ENCODE peak calls at places on chromosomes 2 and 18, in four cellular contexts. Q is breast epithelium, I is cardiac fibroblast, Y is left ventricle myocardium inferior. M is an unnamed sample.

GRCh38 chr2:171389780-171390179 is 44.0 kb downstream of the METTL8 start:
- DNase-seq in Y (no peak), I (no peak), Q (no peak), M (no peak)

GRCh38 chr2:241095594-241096290 is 6.3 kb downstream of the MTERF4 start:
- DNase-seq in Y (no peak), I (no peak), Q (no peak), M (no peak)

GRCh38 chr2:142989276-142990204 is 112.1 kb downstream of the KYNU start:
- DNase-seq in I (peak; percentile 70), Y (no peak), Q (no peak), M (peak; percentile 30)

GRCh38 chr18:56389190-56389589 is 249.2 kb downstream of the TXNL1 start:
- DNase-seq in Q (no peak), Y (no peak), I (no peak), M (no peak)

GRCh38 chr2:157479081-157480027 is 35.5 kb upstream of the CYTIP start:
- DNase-seq in I (no peak), Y (no peak), Q (no peak), M (no peak)

GRCh38 chr2:120920438-120920814 is 184.8 kb downstream of the GLI2 start:
- DNase-seq in Y (no peak), I (no peak), Q (no peak), M (no peak)

GRCh38 chr2:182031956-182032355 is 46.3 kb downstream of the PPP1R1C start:
- DNase-seq in Y (no peak), Q (no peak), I (no peak), M (no peak)

GRCh38 chr2:20156826-20157605 is 67.9 kb downstream of the SDC1 start:
- DNase-seq in Q (no peak), I (no peak), Y (no peak), M (no peak)

GRCh38 chr2:112821682-112822081 is 14.9 kb downstream of the IL1B start:
- DNase-seq in Q (no peak), Y (no peak), I (no peak), M (no peak)

GRCh38 chr18:9673296-9674251 is 34.5 kb upstream of the RAB31 start:
- DNase-seq in I (peak; percentile 83), Q (no peak), Y (no peak), M (peak; percentile 93)

GRCh38 chr18:42258301-42258965 is 303.4 kb downstream of the PIK3C3 start:
- DNase-seq in Y (no peak), Q (no peak), I (no peak), M (no peak)

GRCh38 chr2:161416294-161416632 is at the start of gene TBR1:
- DNase-seq in Q (no peak), Y (no peak), I (no peak), M (no peak)

GRCh38 chr18:27921392-27921791 is 255.5 kb downstream of the CDH2 start:
- DNase-seq in Q (no peak), I (no peak), Y (no peak), M (no peak)

GRCh38 chr2:173192071-173192470 is 116.4 kb downstream of the MAP3K20 start:
- DNase-seq in Y (no peak), Q (no peak), I (no peak), M (no peak)

GRCh38 chr2:158923180-158923594 is 45.3 kb upstream of the TANC1 start:
- DNase-seq in Y (no peak), Q (no peak), I (peak; percentile 11), M (peak; percentile 21)

GRCh38 chr2:129504646-129505045 is 474.8 kb upstream of the RAB6C start:
- DNase-seq in Q (no peak), I (no peak), Y (no peak), M (peak; percentile 23)

GRCh38 chr18:944440-944839 is 39.8 kb downstream of the ADCYAP1 start:
- DNase-seq in I (peak; percentile 85), Y (no peak), Q (no peak), M (peak; percentile 73)

GRCh38 chr2:25032901-25033300 is 9.0 kb upstream of the EFR3B start:
- DNase-seq in Q (no peak), Y (no peak), I (no peak), M (no peak)

GRCh38 chr2:196249860-196250259 is 78.5 kb upstream of the STK17B start:
- DNase-seq in Y (no peak), I (peak; percentile 47), Q (no peak), M (no peak)

GRCh38 chr2:5387421-5387820 is 304.8 kb upstream of the SOX11 start:
- DNase-seq in Q (no peak), I (no peak), Y (no peak), M (no peak)

GRCh38 chr18:49016648-49017539 is 66.1 kb upstream of the SMAD7 start:
- DNase-seq in Y (no peak), Q (peak; percentile 53), I (peak; percentile 81), M (peak; percentile 78)

GRCh38 chr2:72579595-72580180 is 246.1 kb downstream of the EXOC6B start:
- DNase-seq in I (peak; percentile 73), Q (no peak), Y (no peak), M (peak; percentile 62)

GRCh38 chr18:24142376-24142775 is 3.5 kb downstream of the CABYR start:
- DNase-seq in Y (no peak), Q (no peak), I (no peak), M (no peak)

DNA sequence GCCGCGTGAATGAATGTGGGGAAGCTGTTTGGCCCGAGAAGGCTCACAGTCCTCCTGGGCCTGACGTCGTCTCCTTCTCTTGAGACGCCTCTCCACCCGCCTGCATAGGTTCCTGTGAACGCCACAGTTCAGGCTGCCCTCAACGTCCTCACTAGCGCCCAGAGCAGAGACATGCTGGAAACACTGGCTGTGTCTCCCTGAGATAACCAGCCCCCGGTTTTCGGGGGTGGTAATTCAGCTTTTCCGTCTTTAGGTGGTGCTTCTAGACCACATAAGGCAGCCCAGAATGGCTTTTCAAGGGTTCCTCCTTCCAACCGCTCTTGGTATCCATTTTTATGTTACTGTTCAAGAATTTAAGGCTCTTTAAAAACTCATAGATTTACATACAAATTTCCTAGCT is 110.4 kb upstream of the PXDN start:
- DNase-seq in I (peak; percentile 54), Y (no peak), Q (no peak), M (peak; percentile 31)
- TF ChIP-seq CTCF in I (peak; percentile 38), Y (peak; percentile 66), Q (no peak), M (peak; percentile 35)

GRCh38 chr2:205321240-205321639 is 361.1 kb upstream of the NRP2 start:
- DNase-seq in I (peak; percentile 72), Y (no peak), Q (no peak), M (no peak)

GRCh38 chr2:205324355-205324754 is 357.9 kb upstream of the NRP2 start:
- DNase-seq in Y (no peak), Q (no peak), I (no peak), M (no peak)

DNA sequence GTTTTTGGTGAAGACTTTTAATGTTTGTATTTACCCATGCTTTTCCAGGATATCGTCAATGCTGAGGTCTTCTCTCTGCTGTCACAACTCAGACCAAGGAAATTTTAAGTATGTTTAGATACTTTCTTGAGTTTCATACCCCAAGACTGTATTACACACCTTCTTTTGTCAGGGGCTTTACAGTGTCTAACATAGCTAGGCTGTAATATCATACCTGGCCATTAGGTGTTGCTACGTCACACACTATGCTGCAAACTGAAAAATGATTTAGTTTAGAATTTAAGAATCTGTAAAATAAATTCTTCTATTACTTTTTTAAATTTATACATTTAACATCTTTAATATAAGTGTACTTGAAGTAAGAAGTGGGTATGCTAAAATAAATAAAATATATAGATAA is 358.4 kb upstream of the NRP2 start:
- DNase-seq in Y (no peak), Q (no peak), I (peak; percentile 32), M (peak; percentile 25)
- TF ChIP-seq CTCF in Y (peak; percentile 44), Q (no peak), I (peak; percentile 61), M (peak; percentile 74)

GRCh38 chr2:48471048-48471474 is 58.9 kb upstream of the STON1 start:
- DNase-seq in Y (no peak), Q (no peak), I (peak; percentile 83), M (peak; percentile 71)
- TF ChIP-seq CTCF in Y (peak; percentile 76), Q (peak; percentile 70), I (peak; percentile 38), M (peak; percentile 47)

GRCh38 chr18:13320133-13320532 is 101.6 kb downstream of the LDLRAD4 start:
- DNase-seq in I (no peak), Q (no peak), Y (no peak), M (no peak)

GRCh38 chr18:13320891-13321425 is 102.4 kb downstream of the LDLRAD4 start:
- DNase-seq in I (no peak), Q (no peak), Y (no peak), M (no peak)

GRCh38 chr18:13318644-13319501 is 100.3 kb downstream of the LDLRAD4 start:
- DNase-seq in Q (no peak), I (no peak), Y (no peak), M (no peak)

GRCh38 chr18:13321923-13322322 is 103.4 kb downstream of the LDLRAD4 start:
- DNase-seq in I (peak; percentile 5), Y (no peak), Q (no peak), M (no peak)

GRCh38 chr18:13319629-13320028 is 101.1 kb downstream of the LDLRAD4 start:
- DNase-seq in I (no peak), Y (no peak), Q (no peak), M (no peak)
- TF ChIP-seq CTCF in I (no peak), Y (no peak), Q (no peak), M (no peak)

GRCh38 chr2:168849610-168850009 is 40.6 kb downstream of the SPC25 start:
- DNase-seq in I (peak; percentile 59), Y (peak; percentile 23), Q (no peak), M (peak; percentile 18)
- TF ChIP-seq CTCF in I (peak; percentile 19), Y (peak; percentile 54), Q (no peak), M (no peak)

DNA sequence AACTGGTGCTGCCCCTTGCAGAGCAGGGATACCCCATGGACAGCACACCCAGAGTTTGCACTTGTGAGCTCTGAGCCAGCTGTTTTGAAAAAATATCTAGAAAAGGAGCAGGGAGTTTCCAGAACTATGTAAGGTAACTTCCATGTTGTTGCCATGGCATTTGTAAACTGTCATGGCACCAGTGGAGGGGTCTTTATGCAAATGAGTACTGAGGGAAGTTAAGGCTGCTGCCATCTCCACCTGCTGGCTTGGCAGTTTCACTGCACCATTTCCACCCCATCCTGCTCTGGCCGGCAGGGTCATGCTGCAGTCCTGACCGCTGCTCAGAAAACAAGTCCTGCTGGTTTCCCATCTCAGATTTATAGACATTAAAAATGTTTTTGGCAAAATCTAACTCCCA is 52.3 kb upstream of the SNTG2 start:
- DNase-seq in Q (no peak), Y (no peak), I (no peak), M (no peak)
- TF ChIP-seq CTCF in Q (no peak), Y (peak; percentile 18), I (no peak), M (no peak)

GRCh38 chr2:98730851-98731708 is at the start of gene MGAT4A:
- DNase-seq in Q (peak; percentile 64), Y (peak; percentile 86), I (peak; percentile 18), M (peak; percentile 35)
- TF ChIP-seq CTCF in Q (no peak), Y (peak; percentile 22), I (no peak), M (peak; percentile 20)

GRCh38 chr18:75173125-75173432 is 35.9 kb downstream of the PTGR3 start:
- DNase-seq in Y (no peak), Q (no peak), I (peak; percentile 3), M (no peak)
- TF ChIP-seq CTCF in Y (no peak), Q (no peak), I (peak; percentile 4), M (no peak)